ENCODE peak calls at places on chromosome 2, in five cellular contexts. V is GM06990, I is gastrocnemius medialis, O is uterus, T is fibroblast of lung. Z is an unnamed sample.

GRCh38 chr2:41791523-41791922 is 256.3 kb upstream of the PKDCC start:
- DNase-seq in V (no peak), I (no peak), O (no peak), T (peak; percentile 20), Z (no peak)

GRCh38 chr2:70894765-70895164 is 40.9 kb upstream of the ATP6V1B1 start:
- DNase-seq in V (no peak), I (no peak), O (no peak), T (no peak), Z (no peak)

GRCh38 chr2:23456881-23457760 is 72.1 kb downstream of the KLHL29 start:
- DNase-seq in V (no peak), I (no peak), O (no peak), T (peak; percentile 48), Z (no peak)

GRCh38 chr2:234269769-234270204 is 219.3 kb downstream of the SPP2 start:
- DNase-seq in V (no peak), I (no peak), O (no peak), T (no peak), Z (no peak)

GRCh38 chr2:136056077-136056688 is 61.8 kb downstream of the CXCR4 start:
- DNase-seq in V (peak; percentile 67), I (no peak), O (no peak), T (no peak), Z (no peak)

GRCh38 chr2:233247744-233248143 is 3.7 kb upstream of the ATG16L1 start:
- DNase-seq in V (no peak), I (no peak), O (no peak), T (peak; percentile 46), Z (no peak)

GRCh38 chr2:101328474-101329007 is 20.0 kb upstream of the RNF149 start:
- DNase-seq in V (no peak), I (peak; percentile 25), O (no peak), T (peak; percentile 85), Z (no peak)

GRCh38 chr2:54634564-54635511 is 88.6 kb upstream of the EML6 start:
- DNase-seq in V (peak; percentile 74), I (peak; percentile 70), O (peak; percentile 70), T (peak; percentile 72), Z (peak; percentile 51)

GRCh38 chr2:98701230-98701629 is 29.7 kb downstream of the MGAT4A start:
- DNase-seq in V (no peak), I (no peak), O (no peak), T (no peak), Z (no peak)

GRCh38 chr2:42196403-42197267 is 27.5 kb downstream of the EML4 start:
- DNase-seq in V (peak; percentile 6), I (no peak), O (peak; percentile 17), T (peak; percentile 61), Z (no peak)

GRCh38 chr2:44840186-44840850 is 101.2 kb upstream of the SIX3 start:
- DNase-seq in V (no peak), I (no peak), O (no peak), T (no peak), Z (no peak)

GRCh38 chr2:6986251-6986893 is 69.2 kb downstream of the RNF144A start:
- DNase-seq in V (no peak), I (no peak), O (no peak), T (no peak), Z (no peak)

GRCh38 chr2:41879367-41879871 is 168.4 kb upstream of the PKDCC start:
- DNase-seq in V (peak; percentile 9), I (no peak), O (peak; percentile 41), T (peak; percentile 76), Z (no peak)

GRCh38 chr2:11080253-11081115 is 74.8 kb upstream of the SLC66A3 start:
- DNase-seq in V (no peak), I (no peak), O (no peak), T (no peak), Z (no peak)

GRCh38 chr2:12244070-12244469 is 472.7 kb upstream of the TRIB2 start:
- DNase-seq in V (no peak), I (no peak), O (no peak), T (peak; percentile 55), Z (no peak)

GRCh38 chr2:20106746-20107145 is 55.3 kb upstream of the LAPTM4A start:
- DNase-seq in V (no peak), I (no peak), O (no peak), T (peak; percentile 17), Z (no peak)

GRCh38 chr2:73859721-73860586 is 31.2 kb downstream of the STAMBP start:
- DNase-seq in V (no peak), I (no peak), O (no peak), T (peak; percentile 91), Z (no peak)

GRCh38 chr2:25587361-25587760 is 86.0 kb downstream of the DTNB start:
- DNase-seq in V (no peak), I (no peak), O (no peak), T (peak; percentile 75), Z (peak; percentile 16)

GRCh38 chr2:241068942-241069810 is 32.9 kb downstream of the MTERF4 start:
- DNase-seq in V (no peak), I (no peak), O (peak; percentile 15), T (no peak), Z (no peak)

GRCh38 chr2:205889073-205889472 is 196.9 kb downstream of the INO80D start:
- DNase-seq in V (no peak), I (no peak), O (no peak), T (peak; percentile 63), Z (no peak)

GRCh38 chr2:238220274-238220891 is 16.9 kb upstream of the ILKAP start:
- DNase-seq in V (no peak), I (no peak), O (no peak), T (no peak), Z (no peak)

GRCh38 chr2:457792-458430 is 170.0 kb upstream of the ALKAL2 start:
- DNase-seq in V (no peak), I (no peak), O (no peak), T (no peak), Z (no peak)

GRCh38 chr2:83517727-83518368 is 941.2 kb downstream of the SUCLG1 start:
- DNase-seq in V (no peak), I (no peak), O (no peak), T (no peak), Z (no peak)

GRCh38 chr2:29831560-29831959 is 89.8 kb downstream of the ALK start:
- DNase-seq in V (no peak), I (no peak), O (no peak), T (no peak), Z (no peak)

GRCh38 chr2:36404312-36404711 is 48.7 kb downstream of the CRIM1 start:
- DNase-seq in V (no peak), I (no peak), O (no peak), T (peak; percentile 84), Z (no peak)

GRCh38 chr2:18690342-18690741 is 101.0 kb upstream of the NT5C1B start:
- DNase-seq in V (no peak), I (no peak), O (no peak), T (no peak), Z (no peak)

GRCh38 chr2:170396799-170397459 is 219.0 kb downstream of the MYO3B start:
- DNase-seq in V (no peak), I (no peak), O (no peak), T (no peak), Z (no peak)
- TF ChIP-seq CTCF in V (peak; percentile 22), I (no peak), O (no peak), T (peak; percentile 22), Z (peak; percentile 18)

GRCh38 chr2:210859314-210859713 is 302.9 kb downstream of the CPS1 start:
- DNase-seq in V (no peak), I (no peak), O (no peak), T (no peak), Z (no peak)

GRCh38 chr2:210861038-210861665 is 304.8 kb downstream of the CPS1 start:
- DNase-seq in V (no peak), I (no peak), O (no peak), T (no peak), Z (no peak)

DNA sequence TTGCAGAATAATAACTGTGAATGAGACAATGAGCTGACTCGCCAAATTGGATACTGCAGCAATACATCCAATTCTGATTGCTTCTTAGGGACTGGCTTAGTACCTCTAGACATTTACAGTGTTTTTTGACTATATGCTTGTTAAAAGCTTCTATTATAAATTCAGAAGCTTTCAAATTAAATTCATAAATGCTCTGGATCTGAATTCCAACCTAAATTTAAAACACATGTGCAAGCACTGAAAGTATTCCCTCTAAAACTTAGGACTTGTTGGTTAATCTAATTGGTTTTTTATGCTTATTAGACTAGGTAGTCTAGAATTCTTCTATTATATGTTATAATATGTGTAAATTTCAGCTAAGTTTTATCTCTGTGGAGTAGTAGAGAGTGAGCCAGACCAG is 306.9 kb downstream of the CPS1 start:
- DNase-seq in V (no peak), I (no peak), O (no peak), T (no peak), Z (no peak)
- H3K36me3 ChIP-seq in V (no peaks in the 10 kb centered on the region), I (no peaks in the 10 kb centered on the region), O (no peaks in the 10 kb centered on the region), T (no peaks in the 10 kb centered on the region), Z (no peaks in the 10 kb centered on the region)

DNA sequence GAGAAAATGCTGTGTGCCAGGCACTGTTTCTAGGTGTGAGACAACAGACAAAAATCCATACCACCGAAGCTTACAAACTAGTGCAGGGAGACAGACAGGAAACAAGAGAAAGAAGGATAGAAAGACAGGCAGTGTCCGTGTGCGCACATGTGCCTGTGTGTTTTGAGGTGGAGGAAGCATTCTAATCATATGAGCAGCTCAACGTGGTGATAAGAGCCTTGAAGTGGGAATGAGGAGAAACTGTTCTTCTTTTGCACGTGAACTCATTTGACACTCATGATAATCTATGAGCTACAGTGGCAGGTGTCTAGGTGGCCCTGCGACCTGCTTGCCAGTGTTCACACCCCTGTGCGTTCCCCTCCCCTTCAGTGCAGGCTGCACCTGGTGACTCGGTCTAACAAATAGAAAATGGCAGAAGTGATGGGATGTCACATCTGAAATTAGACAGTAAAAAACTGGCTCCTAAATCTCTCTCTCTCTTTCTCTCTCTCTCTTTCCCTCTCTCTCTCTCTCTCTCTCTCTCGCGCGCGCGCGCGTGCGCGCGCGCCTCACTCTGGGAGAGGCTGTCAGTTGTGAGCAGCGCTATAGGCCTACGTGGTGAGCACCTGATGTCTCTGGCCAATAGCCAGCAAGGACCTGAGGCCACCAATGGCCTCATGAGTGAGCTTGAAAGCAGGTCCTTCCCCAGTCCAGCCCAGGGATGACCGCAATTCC is 74.8 kb downstream of the EN1 start:
- DNase-seq in V (no peak), I (no peak), O (no peak), T (no peak), Z (no peak)
- TF ChIP-seq CTCF in V (no peak), I (no peak), O (no peak), T (no peak), Z (no peak)

DNA sequence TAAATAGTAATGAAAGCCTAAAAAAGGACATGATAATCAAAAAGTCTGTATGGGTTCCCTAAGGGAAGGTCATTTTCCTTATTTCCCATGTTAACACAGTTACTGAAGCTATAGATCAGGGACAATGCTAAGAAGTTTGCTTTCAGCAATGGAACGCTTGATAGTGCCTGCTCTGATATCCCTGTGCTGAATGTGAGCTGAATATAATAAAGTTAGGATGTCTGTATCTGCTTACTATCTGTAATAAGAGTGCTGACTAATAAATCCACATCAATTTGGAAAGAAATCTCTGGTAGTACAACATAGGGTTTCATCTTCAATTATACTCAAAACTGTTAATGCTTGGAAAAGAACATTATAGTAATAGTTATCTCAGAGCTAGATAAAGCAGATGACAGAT is 25.8 kb downstream of the TTC21B start:
- DNase-seq in V (no peak), I (no peak), O (no peak), T (no peak), Z (no peak)
- H3K36me3 ChIP-seq in V (no peaks in the 10 kb centered on the region), I (peaks cover 74% of the 10 kb centered on the region), O (no peaks in the 10 kb centered on the region), T (no peaks in the 10 kb centered on the region), Z (peaks cover 2% of the 10 kb centered on the region)

Z was measured in BJ.